ENCODE peak calls at places on chromosome 15, in ten cellular contexts. B is esophagus muscularis mucosa, G is HCT116, A is neural progenitor cell, D is SK-N-SH, M is hepatocyte, Z is mucosa of descending colon, W is lung, P is stomach, Y is astrocyte. H is an unnamed sample.
A peak's percentile ranks its signal among the peaks of the same experiment; 100 is the strongest.

GRCh38 chr15:26382416-26383086 is 390.3 kb downstream of the GABRB3 start:
- DNase-seq in B (no peak), G (no peak), A (no peak), D (peak; percentile 21), M (no peak), Z (no peak), W (no peak), P (no peak), Y (no peak), H (no peak)

GRCh38 chr15:63896336-63897115 is 62.8 kb upstream of the HERC1 start:
- DNase-seq in B (no peak), G (no peak), A (no peak), D (no peak), M (no peak), Z (no peak), W (peak; percentile 44), P (no peak), Y (peak; percentile 73), H (peak; percentile 68)

GRCh38 chr15:31393441-31394091 is 66.9 kb downstream of the KLF13 start:
- DNase-seq in B (peak; percentile 89), G (no peak), A (no peak), D (no peak), M (no peak), Z (peak; percentile 63), W (no peak), P (no peak), Y (no peak), H (no peak)

GRCh38 chr15:77012868-77013267 is 17.9 kb downstream of the PSTPIP1 start:
- DNase-seq in B (no peak), G (no peak), A (no peak), D (no peak), M (no peak), Z (no peak), W (no peak), P (no peak), Y (no peak), H (no peak)

GRCh38 chr15:52540374-52541012 is 11.8 kb upstream of the MYO5A start:
- DNase-seq in B (no peak), G (no peak), A (no peak), D (no peak), M (no peak), Z (no peak), W (no peak), P (no peak), Y (no peak), H (no peak)

GRCh38 chr15:68586274-68586961 is 7.6 kb downstream of the CORO2B start:
- DNase-seq in B (no peak), G (peak; percentile 83), A (no peak), D (no peak), M (peak; percentile 57), Z (no peak), W (no peak), P (no peak), Y (peak; percentile 84), H (no peak)

GRCh38 chr15:74312445-74313007 is 54.9 kb downstream of the CYP11A1 start:
- DNase-seq in B (no peak), G (no peak), A (no peak), D (peak; percentile 79), M (no peak), Z (no peak), W (no peak), P (no peak), Y (no peak), H (no peak)

GRCh38 chr15:52857471-52857870 is 67.3 kb upstream of the ONECUT1 start:
- DNase-seq in B (no peak), G (no peak), A (peak; percentile 25), D (no peak), M (no peak), Z (no peak), W (no peak), P (no peak), Y (no peak), H (no peak)

GRCh38 chr15:94083467-94083991 is 147.8 kb upstream of the MCTP2 start:
- DNase-seq in B (peak; percentile 80), G (no peak), A (no peak), D (no peak), M (peak; percentile 15), Z (no peak), W (no peak), P (no peak), Y (peak; percentile 86), H (no peak)

GRCh38 chr15:55552926-55553325 is 35.2 kb downstream of the PYGO1 start:
- DNase-seq in B (no peak), G (no peak), A (peak; percentile 43), D (no peak), M (peak; percentile 49), Z (no peak), W (no peak), P (no peak), Y (peak; percentile 84), H (no peak)

GRCh38 chr15:69398541-69398940 is 15.6 kb upstream of the KIF23 start:
- DNase-seq in B (no peak), G (no peak), A (no peak), D (no peak), M (no peak), Z (no peak), W (no peak), P (no peak), Y (no peak), H (peak; percentile 42)

GRCh38 chr15:39592500-39592899 is 11.6 kb downstream of the THBS1 start:
- DNase-seq in B (no peak), G (no peak), A (no peak), D (no peak), M (no peak), Z (no peak), W (no peak), P (no peak), Y (no peak), H (peak; percentile 53)

GRCh38 chr15:32774022-32774421 is 56.2 kb downstream of the GREM1 start:
- DNase-seq in B (no peak), G (no peak), A (no peak), D (no peak), M (no peak), Z (no peak), W (no peak), P (no peak), Y (peak; percentile 96), H (peak; percentile 70)

GRCh38 chr15:69881310-69881660 is 216.4 kb downstream of the TLE3 start:
- DNase-seq in B (no peak), G (no peak), A (no peak), D (no peak), M (peak; percentile 24), Z (no peak), W (no peak), P (no peak), Y (no peak), H (no peak)

GRCh38 chr15:88894348-88894818 is 961 bp downstream of the HAPLN3 start:
- DNase-seq in B (no peak), G (no peak), A (peak; percentile 87), D (peak; percentile 80), M (peak; percentile 85), Z (peak; percentile 79), W (peak; percentile 73), P (peak; percentile 76), Y (no peak), H (no peak)

GRCh38 chr15:52546031-52546751 is 17.5 kb upstream of the MYO5A start:
- DNase-seq in B (peak; percentile 68), G (no peak), A (no peak), D (no peak), M (no peak), Z (no peak), W (no peak), P (no peak), Y (no peak), H (no peak)

GRCh38 chr15:57772223-57772957 is 65.9 kb downstream of the POLR2M start:
- DNase-seq in B (no peak), G (no peak), A (peak; percentile 52), D (no peak), M (no peak), Z (no peak), W (no peak), P (no peak), Y (peak; percentile 4), H (peak; percentile 10)

GRCh38 chr15:79948095-79948695 is 22.8 kb downstream of the BCL2A1 start:
- DNase-seq in B (no peak), G (no peak), A (no peak), D (no peak), M (peak; percentile 34), Z (no peak), W (no peak), P (no peak), Y (no peak), H (no peak)
- H3K4me1 ChIP-seq in B (no peaks in the 10 kb centered on the region), G (no peaks in the 10 kb centered on the region), A (no peaks in the 10 kb centered on the region), D (no peaks in the 10 kb centered on the region), M (no peaks in the 10 kb centered on the region), Z (no peaks in the 10 kb centered on the region), W (no peaks in the 10 kb centered on the region), P (no peaks in the 10 kb centered on the region), Y (no peaks in the 10 kb centered on the region), H (no peaks in the 10 kb centered on the region)

DNA sequence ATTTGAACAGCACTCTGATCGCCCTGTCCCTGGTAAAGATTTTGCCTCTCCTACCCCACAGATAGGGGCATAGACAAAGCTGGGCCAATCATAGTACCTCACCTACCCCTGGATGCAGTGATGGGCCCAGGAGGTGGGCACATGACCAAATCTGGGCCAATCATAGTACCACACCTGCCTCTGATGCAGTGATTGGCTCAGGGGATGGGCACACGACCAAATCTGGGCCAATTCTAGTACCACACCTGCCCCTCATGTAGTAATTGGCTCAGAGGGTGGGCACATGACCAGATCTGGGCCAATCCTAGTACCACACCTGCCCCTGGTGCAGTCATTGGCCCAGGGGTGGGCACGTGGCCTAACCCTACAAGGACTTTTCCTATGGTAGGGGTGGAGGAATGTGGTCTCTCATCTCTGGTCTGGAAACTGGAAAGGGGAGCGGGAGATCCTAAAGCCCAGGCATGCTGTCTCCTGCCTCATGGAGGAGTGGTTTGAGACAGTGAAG is 56.9 kb upstream of the MEF2A start:
- DNase-seq in B (no peak), G (no peak), A (no peak), D (no peak), M (no peak), Z (no peak), W (no peak), P (no peak), Y (no peak), H (no peak)
- H3K4me1 ChIP-seq in B (peaks cover 49% of the 10 kb centered on the region), G (peaks cover 9% of the 10 kb centered on the region), A (no peaks in the 10 kb centered on the region), D (peaks cover 14% of the 10 kb centered on the region), M (peaks cover 3% of the 10 kb centered on the region), Z (peaks cover 6% of the 10 kb centered on the region), W (peaks cover 6% of the 10 kb centered on the region), P (peaks cover 13% of the 10 kb centered on the region), Y (peaks cover 26% of the 10 kb centered on the region), H (peaks cover 21% of the 10 kb centered on the region)

DNA sequence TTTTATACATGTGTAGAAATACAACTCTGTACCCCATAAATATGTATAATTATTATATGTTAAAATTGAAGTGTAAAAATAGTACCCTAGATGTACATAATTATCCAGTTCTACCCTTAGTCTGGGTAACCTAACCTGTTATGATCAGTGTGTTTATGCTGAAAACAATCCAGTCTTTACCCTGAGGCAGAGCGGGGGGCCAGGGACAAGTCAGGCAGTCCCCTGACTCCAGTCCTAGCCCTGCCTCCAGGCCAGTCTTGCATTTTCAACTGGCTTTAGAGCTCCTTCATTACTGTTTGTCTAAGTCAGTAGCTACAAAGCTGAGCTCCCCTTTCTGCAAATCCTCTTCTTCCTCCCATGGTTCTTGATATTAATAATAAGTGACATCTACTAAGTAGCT is 3.1 kb downstream of the MESD start:
- DNase-seq in B (no peak), G (no peak), A (no peak), D (no peak), M (no peak), Z (no peak), W (no peak), P (no peak), Y (no peak), H (no peak)
- H3K4me1 ChIP-seq in B (peaks cover 49% of the 10 kb centered on the region), G (peaks cover 26% of the 10 kb centered on the region), A (peaks cover 27% of the 10 kb centered on the region), D (peaks cover 13% of the 10 kb centered on the region), M (peaks cover 10% of the 10 kb centered on the region), Z (peaks cover 6% of the 10 kb centered on the region), W (peaks cover 12% of the 10 kb centered on the region), P (peaks cover 33% of the 10 kb centered on the region), Y (peaks cover 17% of the 10 kb centered on the region), H (peaks cover 37% of the 10 kb centered on the region)

GRCh38 chr15:66394912-66395311 is 8.2 kb downstream of the MAP2K1 start:
- DNase-seq in B (no peak), G (no peak), A (no peak), D (no peak), M (no peak), Z (no peak), W (no peak), P (no peak), Y (no peak), H (no peak)
- H3K4me1 ChIP-seq in B (peaks cover 8% of the 10 kb centered on the region), G (peaks cover 9% of the 10 kb centered on the region), A (no peaks in the 10 kb centered on the region), D (no peaks in the 10 kb centered on the region), M (no peaks in the 10 kb centered on the region), Z (peaks cover 4% of the 10 kb centered on the region), W (peaks cover 12% of the 10 kb centered on the region), P (peaks cover 6% of the 10 kb centered on the region), Y (peaks cover 6% of the 10 kb centered on the region), H (peaks cover 19% of the 10 kb centered on the region)